ENCODE peak calls at places on chromosomes 12 and 14, in six cellular contexts. One of them, this sample, is unnamed.

GRCh38 chr14:75277796-75278421 is 719 bp upstream of the FOS start:
- DNase-seq in Caco-2: no peak
- DNase-seq in neural crest cell: no peak
- DNase-seq in uterus: no peak
- DNase-seq in right atrium auricular region: no peak
- DNase-seq in endothelial cell: no peak
- DNase-seq in this sample: no peak

GRCh38 chr14:29763342-29763858 is 164.2 kb downstream of the PRKD1 start:
- DNase-seq in Caco-2: no peak
- DNase-seq in neural crest cell: no peak
- DNase-seq in uterus: no peak
- DNase-seq in right atrium auricular region: no peak
- DNase-seq in endothelial cell: no peak
- DNase-seq in this sample: no peak

GRCh38 chr14:21066882-21067502 is 3.1 kb upstream of the ARHGEF40 start:
- DNase-seq in Caco-2: no peak
- DNase-seq in neural crest cell: no peak
- DNase-seq in uterus: no peak
- DNase-seq in right atrium auricular region: no peak
- DNase-seq in endothelial cell: no peak
- DNase-seq in this sample: no peak

GRCh38 chr12:7374423-7375144 is 69.4 kb downstream of the CD163L1 start:
- DNase-seq in Caco-2: peak; percentile 85
- DNase-seq in neural crest cell: no peak
- DNase-seq in uterus: no peak
- DNase-seq in right atrium auricular region: no peak
- DNase-seq in endothelial cell: peak; percentile 53
- DNase-seq in this sample: no peak

GRCh38 chr14:69056389-69056788 is 77.3 kb upstream of the ACTN1 start:
- DNase-seq in Caco-2: no peak
- DNase-seq in neural crest cell: no peak
- DNase-seq in uterus: peak; percentile 53
- DNase-seq in right atrium auricular region: no peak
- DNase-seq in endothelial cell: no peak
- DNase-seq in this sample: no peak

GRCh38 chr12:121802485-121802842 is 1.3 kb upstream of the SETD1B start:
- DNase-seq in Caco-2: no peak
- DNase-seq in neural crest cell: no peak
- DNase-seq in uterus: no peak
- DNase-seq in right atrium auricular region: no peak
- DNase-seq in endothelial cell: no peak
- DNase-seq in this sample: no peak

GRCh38 chr12:103908877-103909276 is 21.3 kb upstream of the HSP90B1 start:
- DNase-seq in Caco-2: no peak
- DNase-seq in neural crest cell: no peak
- DNase-seq in uterus: no peak
- DNase-seq in right atrium auricular region: no peak
- DNase-seq in endothelial cell: no peak
- DNase-seq in this sample: no peak

GRCh38 chr14:73153272-73153671 is 17.0 kb downstream of the PSEN1 start:
- DNase-seq in Caco-2: no peak
- DNase-seq in neural crest cell: no peak
- DNase-seq in uterus: no peak
- DNase-seq in right atrium auricular region: no peak
- DNase-seq in endothelial cell: no peak
- DNase-seq in this sample: no peak

GRCh38 chr12:3357950-3358525 is 133.0 kb upstream of the PRMT8 start:
- DNase-seq in Caco-2: no peak
- DNase-seq in neural crest cell: no peak
- DNase-seq in uterus: no peak
- DNase-seq in right atrium auricular region: no peak
- DNase-seq in endothelial cell: no peak
- DNase-seq in this sample: no peak

GRCh38 chr12:33296529-33296928 is 143.1 kb downstream of the SYT10 start:
- DNase-seq in Caco-2: no peak
- DNase-seq in neural crest cell: no peak
- DNase-seq in uterus: no peak
- DNase-seq in right atrium auricular region: no peak
- DNase-seq in endothelial cell: no peak
- DNase-seq in this sample: no peak

GRCh38 chr12:24111591-24111990 is 162.1 kb upstream of the SOX5 start:
- DNase-seq in Caco-2: no peak
- DNase-seq in neural crest cell: no peak
- DNase-seq in uterus: no peak
- DNase-seq in right atrium auricular region: no peak
- DNase-seq in endothelial cell: no peak
- DNase-seq in this sample: no peak

GRCh38 chr12:56212360-56212759 is 9.4 kb downstream of the RNF41 start:
- DNase-seq in Caco-2: no peak
- DNase-seq in neural crest cell: no peak
- DNase-seq in uterus: no peak
- DNase-seq in right atrium auricular region: no peak
- DNase-seq in endothelial cell: no peak
- DNase-seq in this sample: no peak

GRCh38 chr12:58727526-58727925 is 192.8 kb downstream of the LRIG3 start:
- DNase-seq in Caco-2: no peak
- DNase-seq in neural crest cell: no peak
- DNase-seq in uterus: no peak
- DNase-seq in right atrium auricular region: no peak
- DNase-seq in endothelial cell: no peak
- DNase-seq in this sample: no peak

GRCh38 chr12:100942984-100943749 is 148.6 kb downstream of the ANO4 start:
- DNase-seq in Caco-2: no peak
- DNase-seq in neural crest cell: no peak
- DNase-seq in uterus: no peak
- DNase-seq in right atrium auricular region: no peak
- DNase-seq in endothelial cell: no peak
- DNase-seq in this sample: no peak

GRCh38 chr14:100278702-100279101 is 27.5 kb downstream of the SLC25A29 start:
- DNase-seq in Caco-2: no peak
- DNase-seq in neural crest cell: no peak
- DNase-seq in uterus: no peak
- DNase-seq in right atrium auricular region: no peak
- DNase-seq in endothelial cell: no peak
- DNase-seq in this sample: no peak

GRCh38 chr12:55699471-55700055 is 8.1 kb downstream of the ITGA7 start:
- DNase-seq in Caco-2: no peak
- DNase-seq in neural crest cell: no peak
- DNase-seq in uterus: no peak
- DNase-seq in right atrium auricular region: no peak
- DNase-seq in endothelial cell: no peak
- DNase-seq in this sample: no peak

GRCh38 chr14:34110531-34110930 is 159.7 kb upstream of the EGLN3 start:
- DNase-seq in Caco-2: no peak
- DNase-seq in neural crest cell: no peak
- DNase-seq in uterus: no peak
- DNase-seq in right atrium auricular region: no peak
- DNase-seq in endothelial cell: no peak
- DNase-seq in this sample: no peak

GRCh38 chr12:55717397-55718007 is 1.7 kb downstream of the BLOC1S1 start:
- DNase-seq in Caco-2: no peak
- DNase-seq in neural crest cell: no peak
- DNase-seq in uterus: no peak
- DNase-seq in right atrium auricular region: no peak
- DNase-seq in endothelial cell: no peak
- DNase-seq in this sample: no peak

GRCh38 chr12:131101006-131101405 is 147.3 kb downstream of the ADGRD1 start:
- DNase-seq in Caco-2: peak; percentile 5
- DNase-seq in neural crest cell: no peak
- DNase-seq in uterus: peak; percentile 2
- DNase-seq in right atrium auricular region: no peak
- DNase-seq in endothelial cell: no peak
- DNase-seq in this sample: peak; percentile 12

GRCh38 chr12:120468271-120468845 is 1.2 kb downstream of the SRSF9 start:
- DNase-seq in Caco-2: peak; percentile 53
- DNase-seq in neural crest cell: peak; percentile 25
- DNase-seq in uterus: no peak
- DNase-seq in right atrium auricular region: no peak
- DNase-seq in endothelial cell: peak; percentile 60
- DNase-seq in this sample: peak; percentile 29

GRCh38 chr12:106080111-106080732 is 58.5 kb downstream of the NUAK1 start:
- DNase-seq in Caco-2: no peak
- DNase-seq in neural crest cell: peak; percentile 30
- DNase-seq in uterus: no peak
- DNase-seq in right atrium auricular region: no peak
- DNase-seq in endothelial cell: no peak
- DNase-seq in this sample: no peak

GRCh38 chr12:61546296-61546695 is 713.9 kb upstream of the USP15 start:
- DNase-seq in Caco-2: peak; percentile 29
- DNase-seq in neural crest cell: no peak
- DNase-seq in uterus: no peak
- DNase-seq in right atrium auricular region: no peak
- DNase-seq in endothelial cell: no peak
- DNase-seq in this sample: no peak

GRCh38 chr14:86788229-86788628 is 1204.8 kb downstream of the GALC start:
- DNase-seq in Caco-2: no peak
- DNase-seq in neural crest cell: no peak
- DNase-seq in uterus: no peak
- DNase-seq in right atrium auricular region: no peak
- DNase-seq in endothelial cell: no peak
- DNase-seq in this sample: no peak

GRCh38 chr12:27969011-27969900 is 3.3 kb downstream of the PTHLH start:
- DNase-seq in Caco-2: no peak
- DNase-seq in neural crest cell: peak; percentile 10
- DNase-seq in uterus: peak; percentile 18
- DNase-seq in right atrium auricular region: no peak
- DNase-seq in endothelial cell: peak; percentile 37
- DNase-seq in this sample: no peak

GRCh38 chr14:41607119-41607785 is 576 bp downstream of the LRFN5 start:
- DNase-seq in Caco-2: no peak
- DNase-seq in neural crest cell: no peak
- DNase-seq in uterus: no peak
- DNase-seq in right atrium auricular region: no peak
- DNase-seq in endothelial cell: peak; percentile 9
- DNase-seq in this sample: no peak

GRCh38 chr12:3885179-3886094 is 12.2 kb upstream of the PARP11 start:
- DNase-seq in Caco-2: no peak
- DNase-seq in neural crest cell: no peak
- DNase-seq in uterus: peak; percentile 33
- DNase-seq in right atrium auricular region: no peak
- DNase-seq in endothelial cell: peak; percentile 27
- DNase-seq in this sample: no peak

GRCh38 chr12:41899577-41899976 is 245.1 kb downstream of the GXYLT1 start:
- DNase-seq in Caco-2: no peak
- DNase-seq in neural crest cell: no peak
- DNase-seq in uterus: no peak
- DNase-seq in right atrium auricular region: no peak
- DNase-seq in endothelial cell: no peak
- DNase-seq in this sample: no peak

DNA sequence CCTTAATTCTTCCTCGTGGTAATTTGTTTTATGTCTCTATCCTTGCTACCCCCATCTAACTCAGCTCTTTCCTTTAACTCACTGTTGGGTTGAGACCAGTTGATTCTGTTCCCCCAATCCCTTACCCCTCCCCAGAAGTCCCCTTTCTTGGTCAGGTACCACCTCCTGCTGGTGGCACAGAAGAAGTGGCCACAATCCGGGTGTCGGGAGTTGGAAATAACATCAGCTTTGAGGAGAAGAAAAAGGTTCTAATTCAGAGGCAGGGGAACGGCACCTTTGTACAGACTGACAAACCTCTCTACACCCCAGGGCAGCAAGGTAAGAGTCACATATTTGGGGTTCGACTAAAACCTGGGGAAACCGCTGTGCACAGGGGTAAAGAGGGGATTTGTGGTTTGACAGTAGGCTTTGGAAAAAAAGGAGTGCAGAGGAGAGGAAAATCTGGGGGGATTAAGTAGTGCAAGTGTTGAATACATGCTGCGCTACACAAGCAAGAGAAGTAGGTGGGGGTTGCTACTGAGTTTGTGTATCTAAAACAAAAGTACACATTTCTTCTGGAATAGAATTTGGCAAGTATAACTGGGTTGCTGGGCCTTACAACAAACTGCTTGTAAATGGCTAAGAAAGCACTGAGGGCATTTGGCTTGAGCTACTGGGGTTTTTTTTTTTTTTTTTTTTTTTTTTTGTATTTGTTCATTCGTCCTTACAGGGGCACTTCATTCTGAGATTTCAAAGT is 1.3 kb downstream of the A2ML1 start:
- DNase-seq in Caco-2: no peak
- DNase-seq in neural crest cell: peak; percentile 28
- DNase-seq in uterus: peak; percentile 33
- DNase-seq in right atrium auricular region: no peak
- DNase-seq in endothelial cell: peak; percentile 67
- DNase-seq in this sample: no peak
- TF ChIP-seq CTCF in Caco-2: peak; percentile 51
- TF ChIP-seq CTCF in neural crest cell: peak; percentile 63
- TF ChIP-seq CTCF in uterus: peak; percentile 70
- TF ChIP-seq CTCF in right atrium auricular region: peak; percentile 39
- TF ChIP-seq CTCF in endothelial cell: peak; percentile 55
- TF ChIP-seq CTCF in this sample: peak; percentile 21

GRCh38 chr14:79567306-79567705 is 644.0 kb downstream of the DIO2 start:
- DNase-seq in Caco-2: no peak
- DNase-seq in neural crest cell: no peak
- DNase-seq in uterus: no peak
- DNase-seq in right atrium auricular region: no peak
- DNase-seq in endothelial cell: no peak
- DNase-seq in this sample: no peak
- TF ChIP-seq CTCF in Caco-2: no peak
- TF ChIP-seq CTCF in neural crest cell: no peak
- TF ChIP-seq CTCF in uterus: no peak
- TF ChIP-seq CTCF in right atrium auricular region: no peak
- TF ChIP-seq CTCF in endothelial cell: no peak
- TF ChIP-seq CTCF in this sample: no peak

DNA sequence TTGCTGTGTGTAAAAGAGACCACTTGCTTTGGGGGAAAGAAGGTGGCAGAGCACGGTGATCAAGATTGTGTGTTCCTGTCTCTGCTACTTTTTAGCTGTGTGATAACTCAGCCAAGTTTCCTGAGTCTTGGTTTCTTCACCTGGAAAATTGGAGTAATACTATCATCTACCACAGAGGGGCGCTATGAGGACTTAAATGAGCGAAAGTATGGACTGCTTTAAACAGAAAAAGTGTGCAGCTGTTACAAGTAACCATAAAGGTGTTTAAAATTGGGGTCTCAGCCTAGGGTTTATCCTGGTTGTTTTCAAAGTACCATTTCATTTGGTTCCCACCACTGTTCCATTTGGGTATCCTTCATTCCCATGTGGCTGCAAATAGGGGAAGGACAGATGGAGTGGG is 65.9 kb upstream of the WSCD2 start:
- DNase-seq in Caco-2: no peak
- DNase-seq in neural crest cell: peak; percentile 29
- DNase-seq in uterus: no peak
- DNase-seq in right atrium auricular region: no peak
- DNase-seq in endothelial cell: peak; percentile 52
- DNase-seq in this sample: no peak
- TF ChIP-seq CTCF in Caco-2: no peak
- TF ChIP-seq CTCF in neural crest cell: peak; percentile 65
- TF ChIP-seq CTCF in uterus: no peak
- TF ChIP-seq CTCF in right atrium auricular region: no peak
- TF ChIP-seq CTCF in endothelial cell: peak; percentile 85
- TF ChIP-seq CTCF in this sample: no peak

DNA sequence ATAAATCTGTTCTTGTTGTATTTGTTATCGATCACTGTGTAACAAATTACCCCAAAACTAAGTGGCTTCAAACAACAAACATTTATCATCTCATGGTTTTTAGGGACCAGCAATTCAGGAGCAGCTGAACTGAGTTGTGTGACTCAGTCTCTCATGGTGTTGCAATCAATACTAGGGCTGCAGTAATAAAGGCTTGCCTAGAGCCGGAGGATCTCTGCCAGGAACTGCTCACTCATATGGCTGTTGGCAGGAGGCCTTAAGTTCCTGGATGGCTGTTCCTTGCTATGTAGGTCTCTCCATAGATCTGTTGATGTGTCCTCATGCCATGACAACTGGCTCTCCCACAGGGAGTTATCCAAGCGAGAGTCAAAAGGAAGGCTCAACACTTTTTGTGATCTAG is 3.8 kb upstream of the PSMC6 start:
- DNase-seq in Caco-2: no peak
- DNase-seq in neural crest cell: no peak
- DNase-seq in uterus: no peak
- DNase-seq in right atrium auricular region: peak; percentile 64
- DNase-seq in endothelial cell: no peak
- DNase-seq in this sample: no peak
- TF ChIP-seq CTCF in Caco-2: no peak
- TF ChIP-seq CTCF in neural crest cell: no peak
- TF ChIP-seq CTCF in uterus: no peak
- TF ChIP-seq CTCF in right atrium auricular region: no peak
- TF ChIP-seq CTCF in endothelial cell: no peak
- TF ChIP-seq CTCF in this sample: no peak

This sample was measured in omental fat pad.